ENCODE peak calls at places on chromosomes 16 and 17, in four cellular contexts. T is NB4; U is Panc1; H is stimulated activated CD8-positive, alpha-beta memory T cell treated with anti-CD3 and anti-CD28 coated beads, Interleukin-15, amount 100 ng/mL, for 1 hour. V is an unnamed sample.

GRCh38 chr16:4506450-4506849 is 30.3 kb downstream of the HMOX2 start:
- DNase-seq in T (peak), H (peak), U (peak), V (peak)

GRCh38 chr17:57739402-57740224 is 5.5 kb downstream of the CCDC182 start:
- DNase-seq in H (no peak), T (peak), U (peak), V (no peak)

GRCh38 chr17:17814162-17815061 is 22.4 kb downstream of the SREBF1 start:
- DNase-seq in H (no peak), U (no peak), T (no peak), V (no peak)

GRCh38 chr16:81532491-81533174 is 88.0 kb downstream of the CMIP start:
- DNase-seq in T (no peak), U (no peak), H (no peak), V (no peak)

GRCh38 chr16:75122609-75123008 is 6.0 kb upstream of the LDHD start:
- DNase-seq in T (no peak), H (no peak), U (no peak), V (no peak)

GRCh38 chr17:73770115-73770848 is 126.0 kb upstream of the SDK2 start:
- DNase-seq in T (no peak), H (no peak), U (peak), V (no peak)

GRCh38 chr17:31269178-31269577 is 27.9 kb downstream of the OMG start:
- DNase-seq in T (no peak), H (no peak), U (no peak), V (no peak)

GRCh38 chr17:50575581-50576210 is 15.2 kb downstream of the CACNA1G start:
- DNase-seq in U (no peak), H (no peak), T (no peak), V (no peak)

GRCh38 chr16:25747160-25747758 is 55.5 kb downstream of the HS3ST4 start:
- DNase-seq in H (no peak), U (no peak), T (peak), V (no peak)

GRCh38 chr16:85327731-85328664 is 215.7 kb upstream of the CIBAR2 start:
- DNase-seq in T (no peak), U (no peak), H (no peak), V (no peak)

GRCh38 chr17:76546556-76547182 is 6.8 kb downstream of the PRCD start:
- DNase-seq in H (no peak), T (no peak), U (no peak), V (no peak)

GRCh38 chr17:50521517-50521916 is 11.0 kb upstream of the EPN3 start:
- DNase-seq in U (no peak), T (no peak), H (no peak), V (no peak)

GRCh38 chr17:63939884-63940283 is 7.8 kb upstream of the CD79B start:
- DNase-seq in H (no peak), U (no peak), T (no peak), V (no peak)

GRCh38 chr16:84660973-84661372 is 12.7 kb downstream of the KLHL36 start:
- DNase-seq in T (no peak), H (no peak), U (no peak), V (no peak)